ENCODE peak calls at places on chromosomes 12 and 14, in eight cellular contexts. S, U, C, Q, Y, R, D and A are unnamed samples.

GRCh38 chr12:115623764-115624334 is 653.6 kb downstream of the MED13L start:
- DNase-seq in S (no peak), U (no peak), C (no peak), Q (no peak), Y (peak), R (no peak), D (no peak), A (no peak)

GRCh38 chr14:78974691-78975090 is 804.5 kb downstream of the NRXN3 start:
- DNase-seq in S (peak), U (peak), C (peak), Q (no peak), Y (peak), R (no peak), D (no peak), A (no peak)

GRCh38 chr12:52696588-52696987 is 6.7 kb downstream of the KRT77 start:
- DNase-seq in S (no peak), U (no peak), C (no peak), Q (no peak), Y (no peak), R (no peak), D (no peak), A (no peak)

GRCh38 chr14:74290415-74290814 is 12.3 kb downstream of the ABCD4 start:
- DNase-seq in S (peak), U (no peak), C (peak), Q (no peak), Y (peak), R (no peak), D (no peak), A (no peak)

GRCh38 chr14:35285168-35285990 is 6.8 kb upstream of the PSMA6 start:
- DNase-seq in S (peak), U (no peak), C (peak), Q (no peak), Y (no peak), R (no peak), D (peak), A (no peak)

GRCh38 chr12:1880153-1880845 is 38.2 kb downstream of the CACNA2D4 start:
- DNase-seq in S (no peak), U (no peak), C (no peak), Q (no peak), Y (no peak), R (no peak), D (no peak), A (no peak)

GRCh38 chr12:111616177-111616623 is 17.1 kb upstream of the ATXN2 start:
- DNase-seq in S (no peak), U (no peak), C (peak), Q (no peak), Y (peak), R (no peak), D (peak), A (no peak)

GRCh38 chr12:97545804-97546203 is 83.2 kb downstream of the RMST start:
- DNase-seq in S (no peak), U (no peak), C (no peak), Q (no peak), Y (no peak), R (no peak), D (no peak), A (no peak)

GRCh38 chr14:68662395-68662794 is 130.5 kb downstream of the ZFP36L1 start:
- DNase-seq in S (no peak), U (no peak), C (peak), Q (no peak), Y (no peak), R (no peak), D (peak), A (no peak)

GRCh38 chr14:100033347-100034052 is 31.7 kb upstream of the EVL start:
- DNase-seq in S (no peak), U (no peak), C (peak), Q (no peak), Y (no peak), R (no peak), D (no peak), A (no peak)

GRCh38 chr12:115049617-115050016 is 365.6 kb upstream of the TBX3 start:
- DNase-seq in S (no peak), U (no peak), C (peak), Q (peak), Y (peak), R (no peak), D (no peak), A (no peak)

GRCh38 chr12:107127482-107128185 is 34.3 kb upstream of the CRY1 start:
- DNase-seq in S (no peak), U (no peak), C (no peak), Q (no peak), Y (no peak), R (no peak), D (no peak), A (no peak)

GRCh38 chr14:68824517-68825347 is 31.9 kb upstream of the ZFP36L1 start:
- DNase-seq in S (peak), U (no peak), C (peak), Q (peak), Y (peak), R (peak), D (peak), A (no peak)

GRCh38 chr14:70907996-70908917 is 998 bp downstream of the PCNX1 start:
- DNase-seq in S (peak), U (no peak), C (peak), Q (peak), Y (peak), R (peak), D (peak), A (no peak)

GRCh38 chr12:6735448-6736191 is 11.8 kb downstream of the COPS7A start:
- DNase-seq in S (peak), U (no peak), C (peak), Q (peak), Y (peak), R (no peak), D (peak), A (peak)

GRCh38 chr14:90179357-90179756 is 77.0 kb upstream of the PSMC1 start:
- DNase-seq in S (no peak), U (no peak), C (no peak), Q (peak), Y (no peak), R (no peak), D (no peak), A (no peak)

GRCh38 chr14:54109521-54110120 is 153.0 kb upstream of the BMP4 start:
- DNase-seq in S (no peak), U (no peak), C (no peak), Q (no peak), Y (no peak), R (no peak), D (no peak), A (no peak)

GRCh38 chr12:51926718-51927117 is 19.4 kb downstream of the ACVRL1 start:
- DNase-seq in S (peak), U (no peak), C (peak), Q (peak), Y (peak), R (peak), D (peak), A (no peak)

GRCh38 chr14:78403278-78403815 is 233.2 kb downstream of the NRXN3 start:
- DNase-seq in S (no peak), U (peak), C (peak), Q (no peak), Y (peak), R (no peak), D (no peak), A (peak)

GRCh38 chr12:55072093-55072492 is 52.3 kb downstream of the NEUROD4 start:
- DNase-seq in S (peak), U (no peak), C (peak), Q (peak), Y (peak), R (no peak), D (peak), A (no peak)

GRCh38 chr14:99516156-99517045 is 35.2 kb downstream of the CCNK start:
- DNase-seq in S (no peak), U (no peak), C (no peak), Q (no peak), Y (no peak), R (peak), D (no peak), A (no peak)

GRCh38 chr14:28635387-28635786 is 131.2 kb upstream of the FOXG1 start:
- DNase-seq in S (peak), U (peak), C (peak), Q (peak), Y (peak), R (no peak), D (peak), A (no peak)

GRCh38 chr14:24145700-24146621 is at the start of gene PSME2:
- DNase-seq in S (peak), U (no peak), C (no peak), Q (no peak), Y (no peak), R (no peak), D (peak), A (no peak)

GRCh38 chr14:72906316-72906715 is 12.4 kb upstream of the DPF3 start:
- DNase-seq in S (no peak), U (peak), C (peak), Q (no peak), Y (peak), R (no peak), D (peak), A (peak)

GRCh38 chr14:64733321-64733720 is 29.1 kb downstream of the PLEKHG3 start:
- DNase-seq in S (no peak), U (no peak), C (no peak), Q (no peak), Y (no peak), R (no peak), D (no peak), A (no peak)

GRCh38 chr14:59484611-59485174 is 376 bp downstream of the JKAMP start:
- DNase-seq in S (no peak), U (no peak), C (peak), Q (no peak), Y (peak), R (no peak), D (peak), A (no peak)

GRCh38 chr14:49134940-49135339 is 451.2 kb downstream of the RPS29 start:
- DNase-seq in S (no peak), U (no peak), C (no peak), Q (no peak), Y (no peak), R (no peak), D (no peak), A (no peak)

GRCh38 chr12:57611116-57611809 is at the start of gene ARHGEF25:
- DNase-seq in S (peak), U (no peak), C (peak), Q (peak), Y (peak), R (peak), D (peak), A (no peak)

GRCh38 chr14:75273272-75274044 is 5.2 kb upstream of the FOS start:
- DNase-seq in S (no peak), U (no peak), C (peak), Q (peak), Y (peak), R (peak), D (peak), A (no peak)

GRCh38 chr12:1464925-1465324 is 129.5 kb downstream of the FBXL14 start:
- DNase-seq in S (no peak), U (no peak), C (no peak), Q (no peak), Y (no peak), R (no peak), D (peak), A (no peak)

DNA sequence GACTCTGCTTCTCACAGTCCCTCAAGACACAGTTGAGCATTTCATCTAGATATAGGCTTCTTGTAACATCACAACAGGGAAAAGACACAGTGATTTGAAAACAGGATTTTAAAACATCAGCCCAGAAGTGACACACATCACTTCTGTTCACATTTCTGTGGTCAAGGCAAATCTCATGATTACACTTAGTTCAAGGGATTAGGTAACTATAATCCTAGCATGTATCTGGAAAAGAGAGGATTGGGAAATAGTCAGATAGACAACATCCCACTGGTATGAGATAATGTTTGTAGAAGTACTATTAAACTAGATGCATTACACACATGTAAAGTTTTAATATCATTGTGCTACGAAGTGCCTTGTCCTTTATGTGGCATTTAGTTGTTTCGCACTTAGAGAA is 252.6 kb upstream of the PRKD1 start:
- DNase-seq in S (no peak), U (no peak), C (peak), Q (no peak), Y (peak), R (no peak), D (peak), A (peak)
- H3K4me3 ChIP-seq in S (no peak), U (no peak), C (no peak), Q (no peak), Y (no peak), R (no peak), D (no peak), A (no peak)

GRCh38 chr14:32897724-32898064 is 41.0 kb upstream of the NPAS3 start:
- DNase-seq in S (no peak), U (no peak), C (no peak), Q (no peak), Y (no peak), R (no peak), D (no peak), A (no peak)
- H3K4me3 ChIP-seq in S (peak), U (peak), C (peak), Q (no peak), Y (peak), R (peak), D (peak), A (peak)

GRCh38 chr12:49342066-49342913 is 4.4 kb upstream of the DNAJC22 start:
- DNase-seq in S (peak), U (peak), C (peak), Q (peak), Y (peak), R (peak), D (peak), A (no peak)
- H3K4me3 ChIP-seq in S (peak), U (peak), C (peak), Q (peak), Y (peak), R (peak), D (peak), A (peak)

DNA sequence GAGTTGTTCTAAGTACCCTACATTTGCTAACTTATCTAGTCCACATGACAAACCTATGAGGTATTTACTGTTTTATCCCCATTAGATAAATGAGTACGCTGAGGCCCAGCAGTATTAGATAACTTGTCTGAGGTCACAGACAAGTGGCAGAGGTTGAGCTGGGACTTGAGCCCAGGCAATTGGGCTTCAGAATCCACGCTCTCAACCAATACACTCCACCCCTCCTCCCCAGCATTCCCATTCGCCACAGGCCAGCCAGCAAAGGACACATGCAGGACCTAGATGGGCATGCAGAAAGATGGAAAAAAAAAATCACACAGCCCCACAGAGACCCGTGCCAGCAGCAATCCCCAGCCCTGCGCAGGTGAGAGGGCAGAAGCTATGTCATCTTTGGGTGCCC is 12.4 kb downstream of the HDAC7 start:
- DNase-seq in S (no peak), U (no peak), C (no peak), Q (no peak), Y (no peak), R (no peak), D (no peak), A (no peak)
- H3K4me3 ChIP-seq in S (no peak), U (no peak), C (no peak), Q (no peak), Y (no peak), R (no peak), D (no peak), A (no peak)